ENCODE peak calls at places on chromosomes 1 and 21, in five cellular contexts. U is prostate gland, E is A673, V is AG04450, N is left ventricle myocardium inferior. K is an unnamed sample. For H3K9me3, the result is how much of the 10 kb centered on the place peaks cover.

GRCh38 chr1:19811206-19811851 is 3.8 kb downstream of the RNF186 start:
- DNase-seq in U (no peak), E (peak), V (no peak), N (peak), K (peak)

GRCh38 chr21:22961248-22961647 is 1963.0 kb downstream of the NCAM2 start:
- DNase-seq in U (no peak), E (no peak), V (no peak), N (no peak), K (no peak)

GRCh38 chr21:42532466-42533181 is 19.0 kb downstream of the SLC37A1 start:
- DNase-seq in U (no peak), E (no peak), V (no peak), N (peak), K (no peak)

GRCh38 chr1:8419172-8419571 is 101.3 kb downstream of the SLC45A1 start:
- DNase-seq in U (no peak), E (peak), V (no peak), N (no peak), K (no peak)

GRCh38 chr1:179021873-179022272 is 3.8 kb upstream of the FAM20B start:
- DNase-seq in U (peak), E (peak), V (no peak), N (no peak), K (no peak)

GRCh38 chr1:203504400-203505250 is 10.7 kb downstream of the OPTC start:
- DNase-seq in U (peak), E (peak), V (peak), N (peak), K (peak)

GRCh38 chr1:225813250-225813964 is 3.5 kb downstream of the EPHX1 start:
- DNase-seq in U (no peak), E (peak), V (no peak), N (peak), K (no peak)

GRCh38 chr1:20472860-20473711 is 12.9 kb downstream of the CAMK2N1 start:
- DNase-seq in U (no peak), E (no peak), V (no peak), N (peak), K (no peak)

GRCh38 chr1:80375662-80376061 is 1369.1 kb upstream of the ADGRL4 start:
- DNase-seq in U (no peak), E (no peak), V (peak), N (no peak), K (no peak)

GRCh38 chr21:29499734-29500343 is 201.1 kb downstream of the BACH1 start:
- DNase-seq in U (no peak), E (peak), V (no peak), N (no peak), K (no peak)

GRCh38 chr1:21620461-21620860 is 48.7 kb downstream of the RAP1GAP start:
- DNase-seq in U (no peak), E (peak), V (no peak), N (no peak), K (no peak)

GRCh38 chr1:42122408-42122807 is 30.8 kb upstream of the GUCA2B start:
- DNase-seq in U (no peak), E (no peak), V (no peak), N (no peak), K (no peak)

GRCh38 chr1:95023399-95024050 is 49.2 kb downstream of the ALG14 start:
- DNase-seq in U (no peak), E (peak), V (peak), N (no peak), K (no peak)

GRCh38 chr21:24844672-24845071 is 762.6 kb downstream of the MRPL39 start:
- DNase-seq in U (no peak), E (no peak), V (peak), N (no peak), K (no peak)

GRCh38 chr1:199101139-199101538 is 462.3 kb downstream of the PTPRC start:
- DNase-seq in U (no peak), E (no peak), V (no peak), N (no peak), K (no peak)

GRCh38 chr1:223825767-223826461 is 19.8 kb downstream of the TP53BP2 start:
- DNase-seq in U (no peak), E (no peak), V (no peak), N (no peak), K (no peak)

GRCh38 chr1:145977486-145978476 is 13.3 kb downstream of the POLR3GL start:
- DNase-seq in U (peak), E (peak), V (peak), N (peak), K (peak)

GRCh38 chr1:214106375-214106774 is 118.6 kb downstream of the PROX1 start:
- DNase-seq in U (no peak), E (no peak), V (no peak), N (no peak), K (no peak)

GRCh38 chr1:203186446-203187305 is at the start of gene CHI3L1:
- DNase-seq in U (peak), E (no peak), V (no peak), N (no peak), K (no peak)

GRCh38 chr1:2250721-2251281 is 22.7 kb downstream of the SKI start:
- DNase-seq in U (peak), E (no peak), V (no peak), N (no peak), K (no peak)
- H3K4me3 ChIP-seq in U (no peak), E (no peak), V (no peak), N (no peak), K (no peak)

GRCh38 chr1:7292033-7292681 is 478.9 kb upstream of the VAMP3 start:
- DNase-seq in U (no peak), E (no peak), V (no peak), N (no peak), K (no peak)

GRCh38 chr1:7292714-7293419 is 478.2 kb upstream of the VAMP3 start:
- DNase-seq in U (no peak), E (no peak), V (no peak), N (no peak), K (no peak)

GRCh38 chr1:7289694-7290093 is 481.4 kb upstream of the VAMP3 start:
- DNase-seq in U (no peak), E (no peak), V (no peak), N (no peak), K (no peak)

GRCh38 chr1:7288992-7289391 is 482.1 kb upstream of the VAMP3 start:
- DNase-seq in U (no peak), E (no peak), V (no peak), N (no peak), K (no peak)

DNA sequence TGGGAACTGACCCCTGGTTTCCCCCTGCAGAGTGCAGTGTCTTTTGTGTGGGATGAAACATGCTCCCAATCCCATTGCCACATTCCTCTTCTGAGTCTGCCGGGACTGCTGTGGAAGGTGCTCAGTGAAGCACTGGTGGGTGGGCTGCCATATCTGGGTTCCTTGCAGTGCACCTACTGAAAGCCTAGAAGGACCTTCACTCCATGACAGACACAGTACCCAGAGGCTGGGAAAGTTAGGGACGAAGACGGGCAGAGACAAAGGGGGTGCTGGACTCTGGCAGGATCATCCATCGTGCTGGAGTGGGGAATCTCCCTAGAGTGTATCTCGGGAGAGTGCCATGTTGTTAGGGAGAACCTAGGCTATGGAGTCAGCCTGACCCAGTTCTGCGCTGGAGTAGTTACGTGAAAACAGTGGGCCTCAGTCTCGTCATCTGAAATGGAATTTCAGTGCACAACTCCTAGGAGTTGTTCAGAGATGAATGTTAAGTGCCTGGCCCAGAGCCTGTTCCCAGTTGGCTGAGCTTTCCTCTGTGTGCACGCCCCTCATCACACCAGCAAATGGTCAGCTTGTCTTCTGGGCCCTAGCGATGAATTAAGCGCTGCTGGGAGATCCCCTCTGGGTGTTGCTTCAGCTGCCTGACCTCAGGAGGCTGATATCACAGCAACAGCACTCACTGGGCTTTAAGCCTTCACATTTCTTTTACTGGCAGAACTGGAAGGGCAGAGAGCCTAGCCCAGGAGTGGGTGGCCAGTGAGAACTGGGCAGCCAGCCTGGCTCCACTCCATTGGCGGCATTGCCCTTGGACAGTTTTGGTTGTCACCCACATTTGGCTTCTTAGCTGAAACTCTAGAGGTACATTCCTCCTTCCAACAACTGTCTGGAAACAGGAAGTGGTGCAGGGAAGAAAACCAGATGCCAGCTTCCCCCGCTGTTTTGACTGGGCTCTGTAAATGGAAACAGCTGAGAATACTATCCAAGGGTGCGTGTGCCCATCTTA is 479.8 kb upstream of the VAMP3 start:
- DNase-seq in U (no peak), E (peak), V (no peak), N (peak), K (no peak)
- H3K9me3 ChIP-seq in U (under half), E (under half), V (under half), N (under half), K (under half)

GRCh38 chr1:85582687-85583354 is 2.3 kb downstream of the CCN1 start:
- DNase-seq in U (no peak), E (no peak), V (no peak), N (no peak), K (no peak)
- H3K4me3 ChIP-seq in U (peak), E (no peak), V (peak), N (peak), K (no peak)

GRCh38 chr21:36400719-36401118 is 15.5 kb downstream of the CHAF1B start:
- DNase-seq in U (no peak), E (no peak), V (no peak), N (no peak), K (no peak)

GRCh38 chr21:36403713-36404112 is 18.5 kb downstream of the CHAF1B start:
- DNase-seq in U (no peak), E (no peak), V (no peak), N (no peak), K (no peak)

GRCh38 chr21:36396971-36397370 is 11.8 kb downstream of the CHAF1B start:
- DNase-seq in U (no peak), E (no peak), V (no peak), N (no peak), K (no peak)

GRCh38 chr21:36397606-36398005 is 12.4 kb downstream of the CHAF1B start:
- DNase-seq in U (no peak), E (no peak), V (no peak), N (no peak), K (no peak)

GRCh38 chr21:36402339-36402738 is 17.1 kb downstream of the CHAF1B start:
- DNase-seq in U (no peak), E (no peak), V (no peak), N (no peak), K (no peak)
- H3K9me3 ChIP-seq in U (under half), E (under half), V (under half), N (under half), K (under half)

DNA sequence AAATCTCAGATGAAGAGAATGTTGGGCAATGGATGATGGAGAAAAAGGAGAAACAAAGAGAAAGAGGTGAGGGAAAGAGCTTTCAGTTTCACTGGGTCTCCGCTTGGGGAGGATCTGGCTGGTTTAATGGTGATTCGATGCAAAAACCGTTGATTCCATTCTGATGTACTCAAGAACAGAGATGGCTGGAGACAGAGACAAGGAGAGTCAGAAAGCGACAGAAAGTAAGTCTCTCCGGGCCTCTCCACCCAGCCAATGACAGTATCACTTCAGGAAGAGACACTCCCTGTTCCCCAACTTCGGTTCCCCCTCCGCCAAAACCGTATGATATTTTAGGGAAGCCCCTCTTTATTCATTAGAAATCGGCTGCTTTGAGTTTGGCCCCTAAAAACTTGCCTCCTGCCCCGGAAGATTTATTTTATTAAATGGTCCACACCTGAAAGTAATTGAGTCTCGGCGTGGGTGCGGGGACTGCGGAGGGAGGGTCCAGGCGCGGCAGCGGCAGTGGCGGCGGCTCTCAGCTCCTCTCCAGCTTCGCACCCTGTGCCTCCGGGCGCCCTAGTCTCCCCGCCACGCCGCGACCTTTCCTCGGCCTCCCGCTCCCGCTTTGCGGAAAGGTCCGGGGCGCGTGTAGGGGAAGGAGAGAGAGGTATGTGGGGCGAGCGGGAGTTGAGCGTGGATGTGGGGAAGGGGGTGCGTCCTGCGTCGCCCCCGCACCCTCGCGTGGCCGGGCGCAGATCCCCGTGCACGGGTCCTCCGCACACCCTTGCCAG is 13.2 kb upstream of the ALX3 start:
- DNase-seq in U (no peak), E (no peak), V (no peak), N (no peak), K (no peak)
- H3K4me3 ChIP-seq in U (peak), E (peak), V (no peak), N (peak), K (peak)

GRCh38 chr1:4769516-4770280 is 115.3 kb downstream of the AJAP1 start:
- DNase-seq in U (no peak), E (no peak), V (no peak), N (no peak), K (no peak)

GRCh38 chr1:4770713-4771112 is 116.3 kb downstream of the AJAP1 start:
- DNase-seq in U (no peak), E (no peak), V (no peak), N (no peak), K (no peak)

GRCh38 chr1:4771267-4771666 is 116.9 kb downstream of the AJAP1 start:
- DNase-seq in U (no peak), E (no peak), V (no peak), N (no peak), K (no peak)

GRCh38 chr1:4771721-4772120 is 117.3 kb downstream of the AJAP1 start:
- DNase-seq in U (no peak), E (no peak), V (no peak), N (no peak), K (no peak)

GRCh38 chr1:4772294-4773010 is 118.0 kb downstream of the AJAP1 start:
- DNase-seq in U (no peak), E (no peak), V (no peak), N (no peak), K (no peak)
- H3K9me3 ChIP-seq in U (under half), E (under half), V (half or more), N (under half), K (under half)

GRCh38 chr1:206470692-206471414 is 577 bp downstream of the IKBKE start:
- DNase-seq in U (no peak), E (no peak), V (peak), N (no peak), K (peak)

GRCh38 chr1:206471993-206472392 is 1.7 kb downstream of the IKBKE start:
- DNase-seq in U (no peak), E (no peak), V (no peak), N (no peak), K (peak)

GRCh38 chr1:206469933-206470691 is at the start of gene IKBKE:
- DNase-seq in U (peak), E (peak), V (peak), N (no peak), K (peak)

GRCh38 chr1:206472454-206472853 is 2.2 kb downstream of the IKBKE start:
- DNase-seq in U (no peak), E (peak), V (peak), N (no peak), K (no peak)

GRCh38 chr1:206471415-206471801 is 1.1 kb downstream of the IKBKE start:
- DNase-seq in U (no peak), E (no peak), V (no peak), N (no peak), K (no peak)
- H3K4me3 ChIP-seq in U (no peak), E (no peak), V (peak), N (peak), K (peak)

DNA sequence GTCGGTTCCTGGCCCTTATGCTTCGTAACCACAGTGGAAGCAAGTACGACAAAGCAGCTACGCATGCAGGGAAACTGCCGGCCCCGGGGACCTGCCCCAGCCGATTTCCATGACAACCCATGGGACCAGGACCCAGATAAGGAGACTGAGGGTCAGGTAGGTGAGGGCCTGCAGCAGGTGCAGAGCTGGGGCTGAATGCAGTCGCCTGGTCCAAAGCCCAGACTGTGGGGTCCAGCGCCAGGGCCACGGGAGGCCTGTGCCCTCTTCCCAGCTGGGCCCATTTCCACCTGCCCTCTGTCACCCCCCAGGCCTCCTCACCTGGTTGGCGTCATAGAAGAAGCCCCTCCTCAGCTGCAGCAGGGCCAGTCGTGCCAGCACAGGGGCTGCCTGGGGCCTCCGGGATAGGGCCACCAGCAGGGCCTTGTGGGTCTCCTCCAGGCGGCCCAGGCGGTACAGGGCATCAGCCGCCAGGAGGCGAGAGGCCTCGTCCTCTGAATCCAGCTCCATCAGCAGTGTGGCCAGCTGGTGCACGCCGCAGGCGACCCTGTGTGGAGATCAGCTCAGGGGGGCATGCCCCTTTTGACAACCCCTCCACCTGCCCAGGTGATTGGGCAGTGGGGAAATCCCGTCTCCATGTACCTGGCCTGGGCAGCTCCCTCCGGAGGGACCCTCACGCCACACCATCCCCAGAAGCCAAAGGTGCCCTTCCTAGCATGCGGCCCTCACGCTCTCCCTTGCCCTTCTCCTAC is 14.2 kb downstream of the TTC34 start:
- DNase-seq in U (no peak), E (no peak), V (no peak), N (no peak), K (no peak)
- H3K9me3 ChIP-seq in U (under half), E (under half), V (half or more), N (under half), K (under half)

DNA sequence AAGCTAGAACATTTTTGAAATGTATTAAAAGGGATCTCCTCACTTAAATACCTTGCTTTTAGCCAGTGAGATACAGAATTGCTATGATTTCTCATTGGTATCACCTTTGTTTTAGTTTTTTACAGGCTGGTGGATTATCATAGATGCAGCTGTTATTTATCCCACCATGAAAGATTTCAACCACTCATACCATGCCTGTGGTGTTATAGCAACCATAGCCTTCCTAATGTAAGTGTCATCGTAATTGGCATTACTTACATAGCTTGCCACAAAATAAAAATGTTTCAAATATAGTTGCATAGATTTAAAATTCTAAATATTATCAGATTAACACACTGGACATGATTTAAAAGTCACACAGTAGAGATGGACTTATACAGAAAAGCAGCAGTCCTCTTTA is 4.7 kb downstream of the TMEM50A start:
- DNase-seq in U (no peak), E (peak), V (no peak), N (no peak), K (no peak)
- H3K4me3 ChIP-seq in U (no peak), E (no peak), V (no peak), N (no peak), K (no peak)

GRCh38 chr1:114496091-114496490 is 14.9 kb downstream of the TRIM33 start:
- DNase-seq in U (no peak), E (no peak), V (no peak), N (no peak), K (no peak)
- H3K9me3 ChIP-seq in U (under half), E (under half), V (under half), N (under half), K (under half)

K was measured in CD4-positive, alpha-beta memory T cell.